ENCODE peak calls at places on chromosomes 6 and 20, in six cellular contexts. H, F, P, U, O and I are unnamed samples.
A peak's percentile ranks its signal among the peaks of the same experiment; 100 is the strongest.

GRCh38 chr20:33273117-33273851 is 9.7 kb upstream of the BPIFB1 start:
- DNase-seq in F (peak; percentile 65), U (no peak), O (no peak), H (no peak), P (no peak), I (no peak)

GRCh38 chr6:14930366-14930989 is 315.4 kb upstream of the JARID2 start:
- DNase-seq in O (no peak), F (peak; percentile 55), U (no peak), H (no peak), P (no peak), I (no peak)

GRCh38 chr6:35415065-35415880 is 36.9 kb upstream of the FANCE start:
- DNase-seq in O (no peak), H (no peak), F (peak; percentile 86), P (peak; percentile 44), U (peak; percentile 92), I (no peak)

GRCh38 chr6:87139236-87139635 is 16.1 kb upstream of the ZNF292 start:
- DNase-seq in F (no peak), U (no peak), P (peak; percentile 61), O (no peak), H (no peak), I (no peak)

GRCh38 chr6:148251286-148251685 is 91.4 kb upstream of the SASH1 start:
- DNase-seq in F (no peak), U (no peak), O (no peak), P (peak; percentile 42), H (no peak), I (no peak)

GRCh38 chr20:17168026-17168612 is 58.7 kb upstream of the PCSK2 start:
- DNase-seq in O (no peak), F (no peak), U (no peak), H (peak; percentile 95), P (no peak), I (no peak)

GRCh38 chr6:14015964-14016363 is 91.2 kb downstream of the RNF182 start:
- DNase-seq in H (no peak), O (no peak), U (no peak), F (no peak), P (no peak), I (no peak)

GRCh38 chr20:62080249-62080993 is 14.7 kb upstream of the TAF4 start:
- DNase-seq in H (no peak), F (no peak), O (no peak), U (no peak), P (no peak), I (peak; percentile 18)

GRCh38 chr6:40550096-40550731 is 37.0 kb downstream of the LRFN2 start:
- DNase-seq in P (peak; percentile 46), F (peak; percentile 32), U (no peak), O (no peak), H (no peak), I (no peak)

GRCh38 chr6:130324657-130325056 is 41.2 kb upstream of the TMEM200A start:
- DNase-seq in O (no peak), P (no peak), H (no peak), F (no peak), U (no peak), I (no peak)

GRCh38 chr6:814378-815347 is 121.7 kb upstream of the EXOC2 start:
- DNase-seq in H (no peak), O (no peak), P (no peak), F (no peak), U (no peak), I (no peak)

GRCh38 chr20:39057143-39057542 is 95.0 kb downstream of the DHX35 start:
- DNase-seq in P (no peak), H (no peak), O (no peak), F (no peak), U (no peak), I (no peak)

GRCh38 chr6:80269331-80269730 is 162.9 kb downstream of the BCKDHB start:
- DNase-seq in O (no peak), F (no peak), H (no peak), U (no peak), P (no peak), I (no peak)

GRCh38 chr6:13009031-13009430 is 292.5 kb downstream of the PHACTR1 start:
- DNase-seq in F (no peak), H (no peak), O (no peak), U (no peak), P (no peak), I (no peak)

GRCh38 chr6:36285187-36285612 is 15.3 kb downstream of the PNPLA1 start:
- DNase-seq in O (no peak), F (no peak), U (no peak), P (no peak), H (no peak), I (no peak)

GRCh38 chr6:145483191-145483996 is 251.9 kb downstream of the EPM2A start:
- DNase-seq in P (peak; percentile 48), O (no peak), U (no peak), F (no peak), H (no peak), I (no peak)

GRCh38 chr6:159833556-159833955 is 33.5 kb downstream of the PNLDC1 start:
- DNase-seq in U (no peak), O (no peak), P (no peak), F (no peak), H (no peak), I (no peak)

GRCh38 chr6:111215134-111215533 is 127.8 kb downstream of the SLC16A10 start:
- DNase-seq in H (no peak), O (no peak), U (no peak), F (no peak), P (no peak), I (no peak)

GRCh38 chr6:14601490-14601889 is 483.9 kb downstream of the CD83 start:
- DNase-seq in P (no peak), U (no peak), F (peak; percentile 57), O (no peak), H (no peak), I (no peak)

GRCh38 chr6:123681957-123682462 is 45.3 kb upstream of the TRDN start:
- DNase-seq in H (no peak), U (no peak), F (no peak), P (no peak), O (no peak), I (no peak)

GRCh38 chr6:89787660-89788338 is 31.8 kb downstream of the MDN1 start:
- DNase-seq in H (no peak), O (no peak), P (no peak), F (no peak), U (no peak), I (no peak)

GRCh38 chr6:156963712-156964700 is 186.8 kb downstream of the ARID1B start:
- DNase-seq in H (peak; percentile 82), U (no peak), P (no peak), O (no peak), F (no peak), I (no peak)

GRCh38 chr6:71277926-71278594 is 10.6 kb upstream of the OGFRL1 start:
- DNase-seq in U (no peak), O (no peak), P (no peak), H (no peak), F (no peak), I (no peak)

GRCh38 chr20:33415948-33416347 is 14.6 kb upstream of the CDK5RAP1 start:
- DNase-seq in U (no peak), H (no peak), O (no peak), P (no peak), F (peak; percentile 45), I (no peak)

GRCh38 chr6:143223895-143224294 is 163.2 kb downstream of the AIG1 start:
- DNase-seq in O (no peak), F (no peak), H (no peak), P (no peak), U (no peak), I (no peak)

GRCh38 chr6:33205172-33206026 is 944 bp downstream of the HSD17B8 start:
- DNase-seq in O (peak; percentile 32), P (no peak), U (peak; percentile 58), H (no peak), F (no peak), I (peak; percentile 75)

GRCh38 chr20:19995220-19995863 is 21.8 kb upstream of the NAA20 start:
- DNase-seq in F (no peak), P (peak; percentile 65), U (no peak), H (no peak), O (no peak), I (no peak)

GRCh38 chr20:45911486-45912343 is at the start of gene PLTP:
- DNase-seq in P (peak; percentile 78), U (peak; percentile 92), H (no peak), O (no peak), F (peak; percentile 58), I (peak; percentile 87)

GRCh38 chr6:98335594-98335993 is 498.8 kb upstream of the POU3F2 start:
- DNase-seq in F (no peak), U (no peak), P (no peak), H (no peak), O (no peak), I (no peak)
- TF ChIP-seq POLR2AphosphoS5 in F (no peak), U (no peak), P (no peak), H (peak; percentile 64), O (no peak), I (no peak)

GRCh38 chr6:163338671-163339405 is 75.7 kb upstream of the QKI start:
- DNase-seq in P (peak; percentile 57), U (no peak), H (no peak), O (no peak), F (no peak), I (no peak)
- TF ChIP-seq POLR2AphosphoS5 in P (no peak), U (no peak), H (no peak), O (no peak), F (no peak), I (no peak)

DNA sequence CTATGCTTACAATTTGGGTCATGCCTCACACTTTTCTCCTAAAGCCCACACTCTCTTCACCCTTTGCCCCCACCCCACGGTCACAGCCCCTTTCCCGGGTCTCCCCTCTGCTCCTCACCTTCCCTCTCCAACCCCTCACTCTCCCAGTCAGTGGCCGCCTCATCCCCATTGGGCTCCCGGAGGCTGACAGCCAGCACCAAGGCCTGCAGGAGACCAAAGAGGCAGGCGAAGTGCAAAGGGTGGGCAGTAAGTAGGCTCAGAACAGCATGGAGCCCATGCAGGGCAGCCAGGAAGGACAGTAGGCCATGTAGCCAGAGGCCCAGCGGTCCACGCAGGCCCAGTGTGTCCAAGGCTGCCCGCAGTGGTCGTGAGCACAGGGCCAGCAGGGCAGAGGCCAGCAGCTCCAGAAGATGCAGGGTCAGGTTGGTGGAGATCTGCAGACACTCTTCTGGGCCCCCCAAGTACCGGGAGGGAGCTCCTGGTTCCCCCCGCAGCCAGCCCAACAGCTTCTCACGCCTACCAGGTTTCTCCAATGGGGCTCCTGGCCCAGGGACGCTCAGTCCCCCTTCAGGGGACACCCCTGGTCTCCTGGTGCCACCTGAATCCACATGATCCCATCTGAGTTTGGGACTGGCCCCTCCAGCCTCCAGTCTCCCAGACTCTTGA is 1.5 kb downstream of the C6orf47 start:
- DNase-seq in P (no peak), O (no peak), H (no peak), F (no peak), U (no peak), I (no peak)
- TF ChIP-seq POLR2AphosphoS5 in P (no peak), O (no peak), H (no peak), F (no peak), U (no peak), I (no peak)

DNA sequence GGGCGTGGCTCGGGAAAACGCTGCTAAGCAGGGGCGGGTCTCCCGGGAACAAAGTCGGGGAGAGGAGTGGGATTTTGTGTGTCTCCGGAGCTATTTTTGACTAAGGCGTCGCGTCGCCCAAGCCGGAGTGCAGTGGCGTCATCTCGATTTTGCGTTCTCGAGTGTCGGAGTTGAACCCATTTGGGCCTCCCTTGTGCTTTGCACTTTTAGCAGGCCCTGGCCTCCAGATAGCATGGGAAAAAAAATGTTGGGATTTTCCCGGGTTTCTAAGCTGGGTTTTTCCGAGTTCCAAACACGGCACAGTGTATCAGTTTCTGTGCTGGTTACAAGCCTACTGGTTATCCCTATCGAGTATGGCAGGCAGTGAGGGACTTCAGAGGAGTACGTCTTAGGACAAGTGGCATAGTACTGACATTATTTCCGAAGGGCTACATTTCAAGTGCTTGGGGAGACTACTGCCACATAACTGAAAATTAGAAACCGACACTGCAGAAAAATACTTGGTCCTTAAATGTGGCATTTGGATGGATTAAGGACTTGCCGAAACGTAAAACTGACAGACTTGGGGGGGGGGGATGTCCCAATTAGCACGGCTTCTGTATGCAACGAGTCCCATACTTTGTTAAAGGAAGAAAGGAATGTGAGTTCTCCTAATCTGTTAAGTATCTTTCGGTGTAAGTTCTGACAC is 70.1 kb downstream of the HFE start:
- DNase-seq in H (no peak), O (no peak), U (no peak), F (peak; percentile 69), P (peak; percentile 72), I (peak; percentile 91)
- TF ChIP-seq POLR2AphosphoS5 in H (peak; percentile 81), O (peak; percentile 99), U (peak; percentile 90), F (peak; percentile 76), P (peak; percentile 41), I (no peak)